ENCODE peak calls at places on chromosome 12, in seven cellular contexts. V is choroid plexus epithelial cell, U is activated B cell treated with CpG ODN at 0.5 μM for 24 hours, O is type B pancreatic cell, M is kidney epithelial cell, Q is nephron progenitor cell, Y is AG10803. I is an unnamed sample.

GRCh38 chr12:122944588-122944987 is 21.7 kb downstream of the ABCB9 start:
- DNase-seq in Q (no peak), Y (peak; percentile 61), V (peak; percentile 8), M (peak; percentile 53), U (no peak), O (no peak), I (no peak)

GRCh38 chr12:80709811-80710726 is 2.6 kb downstream of the MYF6 start:
- DNase-seq in Q (peak; percentile 28), Y (no peak), U (no peak), O (no peak), V (peak; percentile 7), M (no peak), I (peak; percentile 87)

GRCh38 chr12:25001311-25001710 is 52.4 kb upstream of the BCAT1 start:
- DNase-seq in Y (no peak), U (no peak), O (no peak), M (no peak), Q (no peak), V (no peak), I (no peak)

GRCh38 chr12:52278931-52279682 is 4.7 kb downstream of the KRT86 start:
- DNase-seq in O (peak; percentile 89), M (no peak), Y (peak; percentile 72), V (peak; percentile 81), Q (peak; percentile 89), U (peak; percentile 65), I (peak; percentile 72)

GRCh38 chr12:11814362-11814761 is 164.9 kb downstream of the ETV6 start:
- DNase-seq in U (no peak), V (peak; percentile 76), Y (peak; percentile 75), Q (no peak), O (no peak), M (peak; percentile 71), I (no peak)

GRCh38 chr12:88934163-88934747 is 354.0 kb upstream of the KITLG start:
- DNase-seq in M (peak; percentile 84), U (no peak), V (peak; percentile 32), Q (no peak), Y (peak; percentile 33), O (no peak), I (no peak)

GRCh38 chr12:104622942-104623341 is 166.2 kb downstream of the CHST11 start:
- DNase-seq in M (no peak), Q (no peak), U (no peak), Y (no peak), O (no peak), V (peak; percentile 67), I (peak; percentile 76)

GRCh38 chr12:569803-570236 is 93.4 kb downstream of the NINJ2 start:
- DNase-seq in M (peak; percentile 16), Y (peak; percentile 81), O (peak; percentile 94), U (peak; percentile 84), Q (peak; percentile 95), V (peak; percentile 84), I (peak; percentile 94)

GRCh38 chr12:52715416-52715815 is 12.1 kb upstream of the KRT77 start:
- DNase-seq in U (no peak), M (no peak), O (no peak), Y (no peak), V (no peak), Q (peak; percentile 14), I (peak; percentile 72)

GRCh38 chr12:117188961-117189724 is 1.1 kb downstream of the FBXO21 start:
- DNase-seq in U (no peak), Y (peak; percentile 49), V (peak; percentile 61), O (no peak), M (peak; percentile 12), Q (no peak), I (peak; percentile 29)

GRCh38 chr12:22505826-22506225 is 38.5 kb downstream of the C2CD5 start:
- DNase-seq in M (no peak), V (no peak), Y (no peak), O (no peak), Q (no peak), U (no peak), I (no peak)

DNA sequence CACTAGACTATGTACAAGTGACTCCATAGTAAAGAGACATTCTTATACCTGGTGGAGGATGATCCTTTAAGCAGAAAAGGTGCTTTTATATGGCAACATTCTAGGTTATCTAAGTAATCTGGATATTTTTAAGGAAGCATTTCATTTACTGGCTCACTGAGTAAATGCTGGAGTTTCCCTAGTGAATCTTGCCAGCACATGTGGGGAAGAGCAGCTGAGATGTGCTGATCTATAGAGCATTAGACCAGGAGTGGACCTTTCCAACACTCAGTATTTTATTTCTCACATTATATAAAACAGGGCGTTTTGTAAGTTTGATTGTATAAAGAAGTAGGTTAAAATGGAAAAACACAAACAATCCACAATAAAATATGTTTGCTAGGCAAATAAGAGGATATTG is 478.5 kb downstream of the ATP23 start:
- DNase-seq in V (peak; percentile 55), Q (no peak), M (no peak), U (no peak), Y (peak; percentile 40), O (no peak), I (no peak)
- TF ChIP-seq CTCF in V (no peak), Q (no peak), M (no peak), U (no peak), Y (no peak), O (no peak), I (no peak)

DNA sequence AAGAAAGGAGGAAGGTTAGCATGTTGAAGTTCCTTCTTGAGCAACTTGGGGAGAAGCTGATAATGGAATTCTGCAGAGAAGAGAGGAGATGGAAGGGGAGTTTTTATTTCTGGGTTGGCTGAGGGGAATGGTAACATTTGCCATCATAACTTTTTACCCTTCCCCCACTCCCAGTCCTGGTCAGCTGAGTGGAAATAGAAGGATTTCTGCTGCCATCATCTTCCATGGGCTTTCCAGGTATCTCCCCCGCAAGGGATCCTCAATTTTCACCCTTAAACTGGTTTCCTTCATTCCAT is 1.3 kb downstream of the DTX3 start:
- DNase-seq in U (no peak), V (no peak), O (no peak), Y (no peak), M (no peak), Q (no peak), I (no peak)
- TF ChIP-seq CTCF in U (no peak), V (no peak), O (no peak), Y (no peak), M (no peak), Q (no peak), I (no peak)

DNA sequence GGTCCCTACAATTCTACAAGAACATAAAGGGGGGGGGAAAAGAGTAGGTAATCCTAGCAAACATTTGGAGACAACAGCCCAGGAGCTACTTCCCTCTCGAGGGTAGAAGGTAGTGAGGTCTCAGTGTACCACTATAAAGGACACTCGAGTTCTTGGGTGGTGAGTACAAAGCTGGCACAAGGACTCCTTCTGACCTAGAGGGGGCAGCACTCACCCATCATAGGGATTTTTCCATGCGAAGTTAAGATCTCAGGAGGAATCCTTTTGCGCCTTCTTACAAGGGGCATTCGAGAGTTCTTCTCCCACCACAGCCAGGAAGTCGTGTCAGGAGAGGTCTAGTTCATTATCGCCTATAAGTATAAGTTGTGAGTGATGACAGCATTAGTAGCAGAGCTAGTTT is 200.2 kb upstream of the RBM19 start:
- DNase-seq in M (no peak), V (no peak), O (no peak), Q (peak; percentile 59), U (no peak), Y (peak; percentile 53), I (peak; percentile 87)
- TF ChIP-seq CTCF in M (peak; percentile 17), V (no peak), O (peak; percentile 75), Q (peak; percentile 69), U (no peak), Y (peak; percentile 49), I (peak; percentile 91)

DNA sequence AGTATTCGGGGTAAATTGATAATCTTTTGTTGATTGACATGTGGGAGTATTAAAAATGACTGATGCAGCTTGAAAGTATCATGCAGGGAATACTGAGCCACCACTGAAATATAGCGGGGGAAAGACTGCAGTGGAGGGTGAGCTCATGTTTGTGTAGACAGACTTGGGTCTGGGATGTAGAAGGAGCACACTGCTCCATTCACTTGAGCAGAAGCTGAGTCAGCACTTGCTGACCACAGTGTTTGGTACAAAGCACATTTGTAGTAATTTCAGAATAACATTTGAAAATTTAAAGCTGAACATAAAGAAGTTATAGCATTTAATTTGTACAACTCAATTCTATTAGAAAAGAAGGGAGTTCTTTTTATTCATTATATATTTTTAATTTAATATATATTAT is 304.3 kb upstream of the PRICKLE1 start:
- DNase-seq in M (no peak), O (no peak), V (peak; percentile 21), Q (no peak), Y (no peak), U (no peak), I (no peak)
- TF ChIP-seq CTCF in M (no peak), O (no peak), V (no peak), Q (no peak), Y (no peak), U (no peak), I (no peak)

GRCh38 chr12:67977668-67978067 is 11.6 kb upstream of the IFNG-AS1 start:
- DNase-seq in M (no peak), Q (no peak), V (no peak), Y (no peak), U (no peak), O (no peak), I (no peak)
- TF ChIP-seq CTCF in M (no peak), Q (no peak), V (no peak), Y (no peak), U (no peak), O (no peak), I (peak; percentile 24)

GRCh38 chr12:2836004-2836403 is 1.2 kb upstream of the NRIP2 start:
- DNase-seq in U (no peak), O (no peak), Y (no peak), M (no peak), Q (no peak), V (no peak), I (no peak)
- TF ChIP-seq CTCF in U (no peak), O (no peak), Y (no peak), M (no peak), Q (no peak), V (no peak), I (no peak)